ENCODE peak calls at places on chromosomes 12 and 14, in seven cellular contexts. A is bronchial epithelial cell, U is AG10803, R is fibroblast of lung, P is AG09309, S is transverse colon, W is left ventricle myocardium inferior. M is an unnamed sample.

GRCh38 chr14:91202234-91202974 is 42.1 kb downstream of the GPR68 start:
- DNase-seq in A (no peak), U (peak), R (no peak), P (no peak), S (no peak), W (peak), M (no peak)

GRCh38 chr14:63493246-63493645 is 49.9 kb downstream of the PPP2R5E start:
- DNase-seq in A (peak), U (peak), R (peak), P (no peak), S (no peak), W (no peak), M (no peak)

GRCh38 chr14:77208266-77208978 is 26.8 kb downstream of the TMEM63C start:
- DNase-seq in A (peak), U (peak), R (peak), P (no peak), S (peak), W (peak), M (no peak)

GRCh38 chr14:85483037-85483436 is 46.9 kb upstream of the FLRT2 start:
- DNase-seq in A (peak), U (peak), R (no peak), P (no peak), S (no peak), W (no peak), M (no peak)

GRCh38 chr12:129827102-129827873 is 76.5 kb downstream of the TMEM132D start:
- DNase-seq in A (no peak), U (no peak), R (no peak), P (no peak), S (no peak), W (no peak), M (no peak)

GRCh38 chr14:31027847-31028246 is 1.7 kb upstream of the STRN3 start:
- DNase-seq in A (no peak), U (peak), R (no peak), P (no peak), S (no peak), W (no peak), M (no peak)

GRCh38 chr14:93035585-93035916 is 80.2 kb downstream of the ITPK1 start:
- DNase-seq in A (no peak), U (no peak), R (no peak), P (no peak), S (no peak), W (no peak), M (no peak)

GRCh38 chr12:106108187-106108816 is 30.5 kb downstream of the NUAK1 start:
- DNase-seq in A (peak), U (peak), R (peak), P (no peak), S (peak), W (no peak), M (no peak)

GRCh38 chr12:124641591-124641990 is 74.2 kb upstream of the NCOR2 start:
- DNase-seq in A (no peak), U (no peak), R (no peak), P (no peak), S (no peak), W (no peak), M (no peak)

GRCh38 chr14:99191663-99192621 is 80.1 kb downstream of the BCL11B start:
- DNase-seq in A (peak), U (peak), R (peak), P (no peak), S (peak), W (peak), M (peak)

GRCh38 chr12:51075390-51075789 is 8.0 kb downstream of the CSRNP2 start:
- DNase-seq in A (no peak), U (no peak), R (no peak), P (no peak), S (no peak), W (no peak), M (no peak)

GRCh38 chr14:24395609-24396580 is 2.9 kb upstream of the NYNRIN start:
- DNase-seq in A (peak), U (no peak), R (no peak), P (no peak), S (no peak), W (no peak), M (no peak)

GRCh38 chr14:103736546-103737431 is 21.2 kb downstream of the ZFYVE21 start:
- DNase-seq in A (no peak), U (no peak), R (no peak), P (no peak), S (no peak), W (no peak), M (no peak)

GRCh38 chr12:44847888-44848770 is 28.0 kb downstream of the NELL2 start:
- DNase-seq in A (no peak), U (no peak), R (no peak), P (no peak), S (peak), W (no peak), M (no peak)

GRCh38 chr14:93081875-93082570 is 33.7 kb downstream of the ITPK1 start:
- DNase-seq in A (no peak), U (no peak), R (no peak), P (no peak), S (no peak), W (no peak), M (no peak)

GRCh38 chr12:42482086-42482819 is 107.3 kb downstream of the PRICKLE1 start:
- DNase-seq in A (peak), U (peak), R (peak), P (no peak), S (no peak), W (peak), M (no peak)

GRCh38 chr12:25242981-25243764 is 7.6 kb downstream of the KRAS start:
- DNase-seq in A (peak), U (no peak), R (peak), P (no peak), S (peak), W (no peak), M (no peak)

GRCh38 chr12:94586589-94587259 is 63.6 kb downstream of the TMCC3 start:
- DNase-seq in A (no peak), U (no peak), R (peak), P (no peak), S (peak), W (no peak), M (no peak)

GRCh38 chr14:71454513-71455332 is 477.5 kb upstream of the RGS6 start:
- DNase-seq in A (no peak), U (no peak), R (no peak), P (no peak), S (no peak), W (no peak), M (no peak)

GRCh38 chr12:53326460-53327185 is 5.2 kb upstream of the AAAS start:
- DNase-seq in A (no peak), U (no peak), R (no peak), P (no peak), S (no peak), W (no peak), M (no peak)

GRCh38 chr12:125540580-125541204 is 475.5 kb downstream of the AACS start:
- DNase-seq in A (no peak), U (no peak), R (no peak), P (no peak), S (no peak), W (no peak), M (no peak)

GRCh38 chr12:29228474-29229157 is 79.5 kb downstream of the FAR2 start:
- DNase-seq in A (no peak), U (no peak), R (no peak), P (no peak), S (no peak), W (no peak), M (no peak)

GRCh38 chr14:97387252-97387882 is 590.2 kb downstream of the VRK1 start:
- DNase-seq in A (no peak), U (no peak), R (no peak), P (no peak), S (no peak), W (no peak), M (no peak)

GRCh38 chr14:75042040-75042439 is 9.2 kb downstream of the MLH3 start:
- DNase-seq in A (no peak), U (peak), R (peak), P (no peak), S (no peak), W (no peak), M (peak)

GRCh38 chr12:95435355-95435754 is 38.6 kb upstream of the METAP2 start:
- DNase-seq in A (no peak), U (no peak), R (no peak), P (no peak), S (no peak), W (no peak), M (no peak)

GRCh38 chr14:57835751-57836150 is 30.1 kb downstream of the SLC35F4 start:
- DNase-seq in A (no peak), U (no peak), R (no peak), P (no peak), S (no peak), W (no peak), M (no peak)

GRCh38 chr12:115710104-115710564 is 567.4 kb downstream of the MED13L start:
- DNase-seq in A (peak), U (peak), R (peak), P (peak), S (peak), W (peak), M (no peak)

GRCh38 chr12:18551703-18552102 is 186.1 kb downstream of the PLCZ1 start:
- DNase-seq in A (peak), U (no peak), R (no peak), P (no peak), S (no peak), W (no peak), M (no peak)

GRCh38 chr14:69657961-69658360 is 46.6 kb downstream of the SUSD6 start:
- DNase-seq in A (peak), U (peak), R (peak), P (no peak), S (peak), W (no peak), M (no peak)

GRCh38 chr14:105468621-105469241 is 5.9 kb upstream of the CRIP2 start:
- DNase-seq in A (no peak), U (no peak), R (no peak), P (no peak), S (no peak), W (peak), M (no peak)

GRCh38 chr14:103084021-103084919 is at the start of gene LBHD2:
- DNase-seq in A (no peak), U (no peak), R (no peak), P (no peak), S (no peak), W (no peak), M (no peak)

GRCh38 chr12:65194949-65195348 is 25.6 kb downstream of the LEMD3 start:
- DNase-seq in A (no peak), U (no peak), R (no peak), P (no peak), S (no peak), W (no peak), M (no peak)

GRCh38 chr12:65510584-65511050 is 232.1 kb downstream of the MSRB3 start:
- DNase-seq in A (no peak), U (no peak), R (peak), P (no peak), S (peak), W (peak), M (no peak)

GRCh38 chr12:98373982-98374381 is 141.4 kb upstream of the TMPO start:
- DNase-seq in A (no peak), U (no peak), R (no peak), P (no peak), S (no peak), W (no peak), M (no peak)
- TF ChIP-seq CTCF in A (peak), U (peak), R (peak), P (peak), S (no peak), W (no peak), M (peak)

GRCh38 chr12:32679091-32679909 is at the start of gene DNM1L:
- DNase-seq in A (peak), U (peak), R (peak), P (peak), S (peak), W (peak), M (peak)

GRCh38 chr12:32681272-32681671 is 2.2 kb downstream of the DNM1L start:
- DNase-seq in A (no peak), U (no peak), R (no peak), P (no peak), S (no peak), W (no peak), M (no peak)

GRCh38 chr12:32680787-32681186 is 1.7 kb downstream of the DNM1L start:
- DNase-seq in A (no peak), U (no peak), R (no peak), P (no peak), S (no peak), W (no peak), M (no peak)

DNA sequence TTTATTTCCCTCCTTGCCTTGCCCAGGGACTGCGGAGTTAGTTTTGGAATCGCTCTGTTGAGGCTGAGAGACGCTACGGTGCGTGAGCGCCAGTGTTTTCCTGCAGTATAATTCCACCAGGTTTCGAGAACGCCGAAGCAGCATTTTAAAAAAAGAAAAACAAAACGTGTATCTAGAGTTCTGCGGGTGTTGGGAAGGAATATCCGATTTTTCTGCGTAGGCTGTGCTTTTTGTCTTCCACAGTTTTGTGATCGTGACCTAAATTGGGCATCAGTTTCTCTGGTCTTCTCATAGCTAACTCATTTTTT is 763 bp downstream of the DNM1L start:
- DNase-seq in A (no peak), U (no peak), R (no peak), P (no peak), S (no peak), W (no peak), M (no peak)
- H3K4me3 ChIP-seq in A (peak), U (peak), R (peak), P (peak), S (peak), W (peak), M (peak)

DNA sequence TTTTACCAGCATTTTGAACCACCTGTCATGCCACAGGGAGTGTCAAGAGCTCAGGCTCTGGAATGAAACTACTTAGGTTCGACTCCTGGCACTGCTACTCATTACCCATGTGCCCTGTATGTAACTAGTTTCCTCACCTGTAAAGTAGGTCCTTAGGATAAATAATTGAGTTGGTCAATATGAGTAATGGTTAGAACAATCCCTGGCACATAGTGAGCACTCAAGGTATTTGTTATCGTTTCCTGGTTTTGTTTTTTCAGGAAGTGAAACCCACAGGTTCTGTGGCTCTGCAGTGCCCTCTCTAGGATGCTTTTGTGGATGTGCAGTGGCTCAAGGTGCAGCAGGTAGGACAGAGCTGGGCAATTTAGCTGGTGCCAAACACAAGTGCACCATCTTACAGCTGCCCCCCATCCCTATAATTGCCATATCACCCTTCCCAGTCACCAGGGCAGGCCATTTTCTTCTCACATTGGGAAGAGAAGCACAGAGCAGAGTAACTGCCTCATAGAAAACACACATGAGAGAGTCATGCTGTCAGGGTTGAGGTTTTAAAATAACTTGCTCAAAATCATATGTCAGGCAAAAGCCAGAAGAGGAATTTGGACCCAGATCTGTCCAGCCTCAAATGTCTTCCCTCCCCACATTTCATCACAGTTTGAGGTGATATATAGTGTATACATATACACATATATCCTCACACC is 297.5 kb downstream of the RPAP3 start:
- DNase-seq in A (peak), U (no peak), R (no peak), P (no peak), S (peak), W (no peak), M (no peak)
- TF ChIP-seq CTCF in A (peak), U (no peak), R (peak), P (no peak), S (no peak), W (peak), M (peak)

GRCh38 chr12:120361506-120362208 is 7.3 kb downstream of the MSI1 start:
- DNase-seq in A (peak), U (peak), R (peak), P (no peak), S (peak), W (peak), M (no peak)
- H3K4me3 ChIP-seq in A (peak), U (peak), R (no peak), P (no peak), S (peak), W (peak), M (peak)

GRCh38 chr14:79395061-79395460 is 816.2 kb downstream of the DIO2 start:
- DNase-seq in A (no peak), U (peak), R (peak), P (peak), S (no peak), W (no peak), M (no peak)
- TF ChIP-seq CTCF in A (no peak), U (no peak), R (no peak), P (no peak), S (no peak), W (no peak), M (no peak)

DNA sequence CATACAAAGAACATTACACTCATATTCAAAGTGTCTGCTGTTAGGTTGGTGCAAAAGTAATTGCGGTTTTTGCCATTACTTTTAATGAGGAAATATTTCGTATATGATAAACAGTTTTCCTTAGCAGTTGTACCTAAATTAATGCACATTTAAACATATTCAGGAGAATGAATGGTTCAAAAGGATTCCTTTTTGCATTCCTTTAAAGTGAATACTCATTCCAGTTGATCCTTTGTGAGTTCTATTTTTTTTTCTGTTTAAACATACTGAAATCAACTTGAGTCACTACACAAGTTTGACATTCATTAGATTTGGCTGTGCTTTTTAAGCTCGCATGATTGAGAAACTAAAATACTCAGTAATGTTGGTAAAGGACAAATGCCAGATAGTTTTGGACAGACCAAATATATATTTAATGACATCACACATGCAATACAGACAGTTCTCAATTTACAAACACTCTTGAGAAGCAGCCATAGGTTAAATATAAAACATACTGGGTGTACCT is 13.8 kb upstream of the SLC38A2 start:
- DNase-seq in A (peak), U (peak), R (peak), P (peak), S (no peak), W (no peak), M (peak)
- H3K4me3 ChIP-seq in A (no peak), U (no peak), R (peak), P (no peak), S (no peak), W (peak), M (no peak)

GRCh38 chr12:5969156-5969973 is 24.3 kb upstream of the ANO2 start:
- DNase-seq in A (no peak), U (no peak), R (no peak), P (no peak), S (no peak), W (no peak), M (no peak)

GRCh38 chr12:5973461-5974115 is 28.5 kb upstream of the ANO2 start:
- DNase-seq in A (no peak), U (no peak), R (no peak), P (no peak), S (no peak), W (no peak), M (no peak)

GRCh38 chr12:5971194-5971850 is 26.3 kb upstream of the ANO2 start:
- DNase-seq in A (no peak), U (no peak), R (no peak), P (no peak), S (no peak), W (no peak), M (no peak)

GRCh38 chr12:5967645-5968415 is 22.8 kb upstream of the ANO2 start:
- DNase-seq in A (no peak), U (no peak), R (no peak), P (no peak), S (no peak), W (no peak), M (no peak)

DNA sequence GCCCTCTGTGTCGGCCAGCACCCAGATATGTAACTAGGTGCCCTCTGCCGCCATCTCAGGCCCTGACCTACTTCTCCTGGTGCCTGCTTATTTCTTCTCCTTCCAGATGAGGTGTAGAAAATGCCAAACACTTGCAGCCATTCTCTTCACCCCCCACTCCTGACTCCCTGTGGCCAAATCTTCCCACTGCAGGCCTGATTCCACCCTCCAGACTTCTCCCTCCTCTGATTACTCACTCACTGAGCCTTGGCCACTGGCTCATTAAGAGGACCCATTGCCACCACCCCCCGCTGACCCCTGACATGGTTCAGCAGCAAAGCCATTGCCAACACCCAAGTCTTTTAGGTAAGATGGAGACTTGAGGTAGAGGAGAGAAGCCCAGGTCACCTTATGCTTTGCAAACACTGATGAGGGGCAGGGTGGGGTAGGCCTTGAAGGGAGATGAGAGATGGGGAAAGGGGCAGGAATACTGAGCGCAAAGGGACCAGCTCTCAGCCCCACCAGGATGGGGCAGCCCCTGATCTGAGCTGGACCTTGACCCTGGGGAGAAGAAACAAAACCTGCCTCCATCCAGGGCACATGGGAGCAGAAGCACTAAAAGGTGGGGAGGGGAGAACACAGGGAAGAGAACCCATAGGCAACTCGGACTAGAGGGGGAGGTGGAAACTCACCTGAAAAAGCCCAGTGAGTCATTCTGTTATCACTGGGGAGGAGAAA is 25.1 kb upstream of the ANO2 start:
- DNase-seq in A (no peak), U (no peak), R (no peak), P (no peak), S (no peak), W (no peak), M (no peak)
- TF ChIP-seq CTCF in A (no peak), U (no peak), R (no peak), P (peak), S (no peak), W (no peak), M (no peak)

DNA sequence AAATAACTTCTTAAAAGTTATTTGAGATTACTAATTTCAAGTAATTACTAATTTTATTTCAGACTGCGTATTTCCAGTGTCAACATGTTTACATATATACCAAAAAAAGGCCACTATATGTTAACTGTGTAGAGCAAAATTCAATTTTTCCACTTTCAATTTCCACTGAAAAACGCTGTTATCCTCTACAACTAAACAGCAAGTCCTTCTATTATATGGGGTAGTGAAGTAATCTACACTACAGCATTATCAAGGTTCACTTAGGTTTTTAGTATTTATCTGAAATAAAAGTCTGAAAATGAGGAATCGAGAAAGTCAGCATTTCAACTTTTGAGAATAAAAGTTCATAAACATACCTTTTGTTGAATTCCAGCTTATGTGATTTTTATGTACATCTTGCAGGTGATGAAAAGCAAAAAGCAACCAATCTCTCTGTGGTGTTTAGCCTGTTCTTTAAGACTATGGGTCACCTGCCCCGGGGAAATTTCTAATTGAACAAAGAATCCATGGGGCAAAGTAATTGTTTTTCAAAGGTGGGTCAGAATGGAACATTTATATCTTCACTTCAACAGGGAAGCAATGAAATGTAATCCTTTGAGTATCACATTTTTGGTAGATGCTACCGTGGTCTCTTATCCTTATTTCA is 3.3 kb downstream of the BTG1 start:
- DNase-seq in A (no peak), U (no peak), R (no peak), P (no peak), S (no peak), W (no peak), M (no peak)
- H3K4me3 ChIP-seq in A (peak), U (peak), R (peak), P (peak), S (peak), W (peak), M (peak)

M was measured in epithelial cell of proximal tubule.